ENCODE peak calls at places on chromosomes 12 and 14, in seven cellular contexts. I is left lung, R is adrenal gland, Z is neural progenitor cell, Q is WERI-Rb-1, G is right lobe of liver, J is IMR-90. U is an unnamed sample.

GRCh38 chr14:57987596-57988300 is 121.9 kb upstream of the SLC35F4 start:
- DNase-seq in R (no peak), Z (no peak), G (no peak), Q (no peak), I (no peak), J (no peak), U (peak; percentile 6)

GRCh38 chr14:66758031-66758613 is 250.2 kb downstream of the GPHN start:
- DNase-seq in R (no peak), G (no peak), Q (no peak), Z (peak; percentile 31), J (no peak), I (no peak), U (no peak)

GRCh38 chr12:57491393-57492280 is 3.8 kb downstream of the MARS1 start:
- DNase-seq in I (no peak), Q (no peak), R (no peak), Z (no peak), G (no peak), J (no peak), U (no peak)

GRCh38 chr12:47781479-47782371 is 8.7 kb downstream of the SLC48A1 start:
- DNase-seq in G (no peak), J (no peak), R (no peak), Q (peak; percentile 56), Z (no peak), I (no peak), U (peak; percentile 91)

GRCh38 chr12:104951759-104952509 is 6.2 kb downstream of the SLC41A2 start:
- DNase-seq in Z (no peak), G (no peak), R (no peak), Q (no peak), J (peak; percentile 69), I (no peak), U (no peak)

GRCh38 chr12:124853781-124854636 is 9.7 kb downstream of the SCARB1 start:
- DNase-seq in I (no peak), G (peak; percentile 81), J (no peak), R (no peak), Q (no peak), Z (no peak), U (no peak)

GRCh38 chr12:49662998-49663843 is 39.9 kb downstream of the PRPF40B start:
- DNase-seq in J (peak; percentile 86), Q (no peak), G (peak; percentile 57), Z (no peak), I (peak; percentile 81), R (peak; percentile 85), U (peak; percentile 75)

GRCh38 chr14:74763803-74764531 is 851 bp downstream of the YLPM1 start:
- DNase-seq in J (peak; percentile 17), G (peak; percentile 18), Q (no peak), Z (peak; percentile 44), R (no peak), I (peak; percentile 32), U (peak; percentile 66)

GRCh38 chr14:102493096-102493495 is 16.5 kb downstream of the ANKRD9 start:
- DNase-seq in J (no peak), G (peak; percentile 9), Q (no peak), Z (no peak), I (no peak), R (no peak), U (no peak)

GRCh38 chr12:49783917-49784676 is 42.7 kb downstream of the TMBIM6 start:
- DNase-seq in G (no peak), J (peak; percentile 89), Q (no peak), I (no peak), R (peak; percentile 65), Z (no peak), U (peak; percentile 18)

GRCh38 chr14:98704441-98704840 is 567.6 kb downstream of the BCL11B start:
- DNase-seq in Z (no peak), Q (no peak), G (no peak), I (no peak), J (no peak), R (no peak), U (no peak)

GRCh38 chr12:132622437-132623071 is 4.0 kb downstream of the P2RX2 start:
- DNase-seq in Q (no peak), J (peak; percentile 94), Z (no peak), R (peak; percentile 78), I (no peak), G (no peak), U (peak; percentile 14)

GRCh38 chr12:63843613-63844390 is 698 bp upstream of the SRGAP1 start:
- DNase-seq in I (peak; percentile 89), J (peak; percentile 96), Z (peak; percentile 95), R (peak; percentile 95), G (peak; percentile 95), Q (peak; percentile 93), U (peak; percentile 79)

GRCh38 chr14:94819531-94819930 is 49.6 kb upstream of the GSC start:
- DNase-seq in I (no peak), R (no peak), J (no peak), G (no peak), Z (no peak), Q (no peak), U (no peak)

GRCh38 chr12:78403681-78404080 is 460.9 kb upstream of the SYT1 start:
- DNase-seq in Q (no peak), G (no peak), I (no peak), R (no peak), J (peak; percentile 40), Z (no peak), U (no peak)

GRCh38 chr14:79629891-79630560 is 581.3 kb downstream of the DIO2 start:
- DNase-seq in G (no peak), I (no peak), J (peak; percentile 13), Q (no peak), R (no peak), Z (no peak), U (peak; percentile 7)

GRCh38 chr12:48677782-48678181 is 4.3 kb downstream of the KANSL2 start:
- DNase-seq in I (no peak), G (no peak), Z (no peak), Q (no peak), R (no peak), J (peak; percentile 41), U (no peak)

GRCh38 chr14:61502459-61503093 is 181.2 kb downstream of the PRKCH start:
- DNase-seq in J (no peak), G (no peak), Q (no peak), Z (no peak), I (no peak), R (no peak), U (peak; percentile 79)

GRCh38 chr14:54606178-54606577 is 39.2 kb downstream of the SAMD4A start:
- DNase-seq in Z (peak; percentile 7), R (peak; percentile 62), Q (no peak), J (no peak), G (no peak), I (no peak), U (no peak)

GRCh38 chr12:54750-55535 is 11.6 kb upstream of the IQSEC3 start:
- DNase-seq in J (no peak), Z (no peak), G (no peak), I (no peak), R (no peak), Q (no peak), U (no peak)

GRCh38 chr12:94832780-94833760 is 170.4 kb downstream of the NDUFA12 start:
- DNase-seq in I (no peak), Q (peak; percentile 42), R (no peak), J (peak; percentile 1), G (no peak), Z (peak; percentile 78), U (no peak)

GRCh38 chr12:92978607-92979006 is 49.5 kb upstream of the EEA1 start:
- DNase-seq in G (no peak), Q (no peak), I (no peak), R (no peak), Z (no peak), J (no peak), U (peak; percentile 78)

GRCh38 chr12:64236549-64236948 is 14.5 kb upstream of the KICS2 start:
- DNase-seq in R (no peak), G (no peak), I (no peak), Q (no peak), Z (no peak), J (peak; percentile 19), U (peak; percentile 30)

GRCh38 chr14:50001146-50001998 is 108.5 kb downstream of the ARF6 start:
- DNase-seq in Q (peak; percentile 23), G (peak; percentile 58), Z (no peak), J (peak; percentile 70), I (peak; percentile 57), R (no peak), U (peak; percentile 92)

GRCh38 chr14:50001999-50002925 is 109.4 kb downstream of the ARF6 start:
- DNase-seq in R (no peak), I (peak; percentile 49), Z (no peak), G (peak; percentile 33), J (no peak), Q (no peak), U (peak; percentile 85)

GRCh38 chr14:50006141-50006540 is 110.2 kb downstream of the VCPKMT start:
- DNase-seq in I (no peak), R (no peak), G (no peak), Z (no peak), J (no peak), Q (no peak), U (no peak)

GRCh38 chr14:50002926-50003212 is 110.0 kb downstream of the ARF6 start:
- DNase-seq in Q (no peak), R (no peak), G (no peak), Z (no peak), I (no peak), J (no peak), U (no peak)

GRCh38 chr14:50003213-50004021 is 110.5 kb downstream of the ARF6 start:
- DNase-seq in I (peak; percentile 91), R (peak; percentile 87), Q (peak; percentile 73), J (peak; percentile 35), G (peak; percentile 93), Z (peak; percentile 47), U (no peak)
- TF ChIP-seq CTCF in I (peak; percentile 33), R (peak; percentile 35), Q (peak; percentile 7), J (peak; percentile 8), G (peak; percentile 27), Z (peak; percentile 8), U (no peak)

GRCh38 chr12:77047341-77048202 is 17.8 kb downstream of the E2F7 start:
- DNase-seq in R (no peak), J (no peak), I (no peak), G (no peak), Z (no peak), Q (no peak), U (no peak)

GRCh38 chr12:77045183-77045582 is 20.2 kb downstream of the E2F7 start:
- DNase-seq in Z (no peak), G (no peak), R (no peak), Q (no peak), I (no peak), J (no peak), U (no peak)

GRCh38 chr12:77042834-77043233 is 22.5 kb downstream of the E2F7 start:
- DNase-seq in J (no peak), R (no peak), Q (no peak), G (no peak), Z (no peak), I (no peak), U (no peak)
- H3K36me3 ChIP-seq in J (peaks cover 3% of the 10 kb centered on the region), R (no peaks in the 10 kb centered on the region), Q (peaks cover 96% of the 10 kb centered on the region), G (no peaks in the 10 kb centered on the region), Z (peaks cover 39% of the 10 kb centered on the region), I (no peaks in the 10 kb centered on the region), U (peaks cover 10% of the 10 kb centered on the region)

DNA sequence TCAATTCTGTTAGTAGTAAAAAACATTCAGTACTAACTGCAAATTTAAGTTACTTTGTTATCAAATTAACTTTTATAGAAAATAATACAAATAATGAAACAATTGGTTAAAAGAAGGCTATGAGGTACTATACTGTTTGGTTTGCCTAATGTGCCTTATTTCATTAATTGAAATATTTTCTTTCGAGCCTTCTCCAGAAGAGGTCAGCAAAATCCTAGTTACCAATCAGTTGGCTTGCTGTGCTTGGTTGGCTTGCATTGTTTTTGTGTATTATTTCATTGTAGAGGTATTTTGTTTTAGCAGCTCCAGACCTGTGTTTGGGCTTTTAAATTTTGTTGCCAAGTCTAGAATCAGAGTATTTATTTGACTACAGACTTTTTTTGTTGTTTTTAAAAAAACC is 68.5 kb downstream of the AEBP2 start:
- DNase-seq in R (no peak), Q (no peak), I (no peak), J (peak; percentile 19), G (no peak), Z (no peak), U (no peak)
- TF ChIP-seq CTCF in R (peak; percentile 16), Q (no peak), I (no peak), J (peak; percentile 37), G (peak; percentile 34), Z (no peak), U (no peak)

GRCh38 chr12:3692616-3693365 is 60.1 kb downstream of the CRACR2A start:
- DNase-seq in G (no peak), R (no peak), Z (no peak), I (no peak), Q (no peak), J (no peak), U (no peak)
- H3K36me3 ChIP-seq in G (no peaks in the 10 kb centered on the region), R (no peaks in the 10 kb centered on the region), Z (no peaks in the 10 kb centered on the region), I (no peaks in the 10 kb centered on the region), Q (no peaks in the 10 kb centered on the region), J (no peaks in the 10 kb centered on the region), U (no peaks in the 10 kb centered on the region)